ENCODE peak calls at places on chromosomes 4 and X, in four cellular contexts. C is cardiac fibroblast; M is mammary epithelial cell; I is CD8-positive, alpha-beta memory T cell. Q is an unnamed sample.

GRCh38 chr4:89438102-89438831 is 130.7 kb upstream of the GPRIN3 start:
- DNase-seq in I (peak), M (peak), C (peak), Q (no peak)

GRCh38 chr4:147366164-147366563 is 114.7 kb upstream of the EDNRA start:
- DNase-seq in I (no peak), C (peak), M (no peak), Q (no peak)

GRCh38 chr4:55426518-55426917 is 30.8 kb downstream of the TMEM165 start:
- DNase-seq in C (peak), M (no peak), I (no peak), Q (no peak)

GRCh38 chrX:154516655-154517100 is 646 bp upstream of the FAM3A start:
- DNase-seq in I (no peak), C (peak), M (no peak), Q (peak)

GRCh38 chr4:11228575-11228974 is 200.1 kb downstream of the HS3ST1 start:
- DNase-seq in M (peak), I (no peak), C (peak), Q (no peak)

GRCh38 chrX:9745417-9746115 is 20.1 kb downstream of the GPR143 start:
- DNase-seq in C (peak), M (no peak), I (no peak), Q (no peak)

GRCh38 chr4:64584981-64585557 is 175.8 kb upstream of the TECRL start:
- DNase-seq in M (peak), I (no peak), C (peak), Q (no peak)

GRCh38 chr4:154612472-154613414 is at the start of gene FGG:
- DNase-seq in M (no peak), C (no peak), I (no peak), Q (no peak)

GRCh38 chr4:73161527-73162185 is 92.1 kb upstream of the COX18 start:
- DNase-seq in M (no peak), C (peak), I (no peak), Q (no peak)

GRCh38 chrX:138128025-138128671 is 562.2 kb downstream of the ZIC3 start:
- DNase-seq in M (peak), I (no peak), C (peak), Q (no peak)

GRCh38 chr4:21780158-21780557 is 168.4 kb downstream of the KCNIP4 start:
- DNase-seq in C (peak), I (no peak), M (peak), Q (no peak)

GRCh38 chr4:186204611-186205144 is 13.3 kb downstream of the CYP4V2 start:
- DNase-seq in C (no peak), M (no peak), I (no peak), Q (no peak)

GRCh38 chr4:186204103-186204559 is 12.8 kb downstream of the CYP4V2 start:
- DNase-seq in I (no peak), C (no peak), M (no peak), Q (no peak)

GRCh38 chr4:186202490-186203140 is 11.2 kb downstream of the CYP4V2 start:
- DNase-seq in M (no peak), I (no peak), C (no peak), Q (no peak)

GRCh38 chr4:186201535-186202230 is 10.3 kb downstream of the CYP4V2 start:
- DNase-seq in M (peak), C (peak), I (peak), Q (no peak)

DNA sequence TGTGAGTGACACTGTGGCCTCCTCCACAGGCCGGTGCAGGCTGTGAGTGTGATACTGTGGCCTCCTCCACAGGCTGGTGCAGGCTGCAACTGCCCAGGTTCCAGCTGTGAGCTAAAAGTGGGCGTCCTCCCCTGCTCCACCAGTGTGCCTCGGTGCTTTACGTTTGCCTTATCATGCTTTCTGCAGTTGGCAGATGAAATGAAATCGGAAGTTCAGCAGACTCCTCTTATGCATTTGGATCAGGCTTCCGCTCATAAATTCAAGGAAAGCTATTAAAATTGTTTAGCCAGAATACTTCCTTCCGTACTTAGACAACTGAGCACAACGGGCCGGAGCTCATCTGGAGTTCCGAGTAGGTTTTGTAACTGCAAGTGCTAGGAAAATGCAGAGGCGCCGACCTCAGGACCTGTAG is 12.0 kb downstream of the CYP4V2 start:
- DNase-seq in M (no peak), I (no peak), C (no peak), Q (no peak)
- H3K4me3 ChIP-seq in M (no peak), I (no peak), C (no peak), Q (no peak)

GRCh38 chr4:163164591-163164990 is 2.1 kb downstream of the NAF1 start:
- DNase-seq in C (no peak), M (peak), I (no peak), Q (no peak)
- H3K4me3 ChIP-seq in C (no peak), M (peak), I (no peak), Q (peak)

GRCh38 chrX:49071877-49072711 is 1.7 kb downstream of the PRAF2 start:
- DNase-seq in C (peak), M (no peak), I (no peak), Q (peak)
- H3K4me3 ChIP-seq in C (peak), M (peak), I (no peak), Q (peak)

GRCh38 chr4:112145326-112145819 is at the start of gene FAM241A:
- DNase-seq in I (peak), C (peak), M (peak), Q (peak)

GRCh38 chr4:112145820-112146813 is 863 bp downstream of the FAM241A start:
- DNase-seq in C (peak), I (peak), M (peak), Q (no peak)

GRCh38 chr4:112147697-112148096 is 2.4 kb downstream of the FAM241A start:
- DNase-seq in C (peak), M (no peak), I (no peak), Q (no peak)

GRCh38 chr4:112142152-112142551 is 3.1 kb upstream of the FAM241A start:
- DNase-seq in I (no peak), M (no peak), C (no peak), Q (no peak)

GRCh38 chr4:112144546-112145325 is 518 bp upstream of the FAM241A start:
- DNase-seq in M (no peak), C (no peak), I (peak), Q (no peak)
- H3K4me3 ChIP-seq in M (peak), C (peak), I (no peak), Q (peak)

GRCh38 chr4:70619778-70620177 is 8.8 kb upstream of the ENAM start:
- DNase-seq in I (no peak), M (no peak), C (no peak), Q (no peak)

GRCh38 chr4:70613182-70613892 is 15.2 kb upstream of the ENAM start:
- DNase-seq in I (no peak), C (no peak), M (no peak), Q (no peak)

GRCh38 chr4:70619288-70619687 is 9.3 kb upstream of the ENAM start:
- DNase-seq in C (no peak), M (no peak), I (no peak), Q (no peak)

GRCh38 chr4:70608324-70608723 is 16.3 kb downstream of the AMBN start:
- DNase-seq in I (no peak), M (no peak), C (no peak), Q (no peak)

GRCh38 chr4:70613893-70614572 is 14.5 kb upstream of the ENAM start:
- DNase-seq in I (no peak), C (peak), M (no peak), Q (no peak)
- H3K4me3 ChIP-seq in I (no peak), C (peak), M (no peak), Q (peak)

GRCh38 chr4:121952290-121952689 is 430 bp upstream of the TRPC3 start:
- DNase-seq in C (no peak), I (no peak), M (no peak), Q (no peak)

GRCh38 chr4:121950212-121950679 is 1.6 kb downstream of the TRPC3 start:
- DNase-seq in I (peak), M (peak), C (peak), Q (peak)

GRCh38 chr4:121951570-121952110 is at the start of gene TRPC3:
- DNase-seq in I (peak), C (peak), M (peak), Q (peak)

GRCh38 chr4:121953860-121954259 is 2.0 kb upstream of the TRPC3 start:
- DNase-seq in I (no peak), M (no peak), C (no peak), Q (no peak)

DNA sequence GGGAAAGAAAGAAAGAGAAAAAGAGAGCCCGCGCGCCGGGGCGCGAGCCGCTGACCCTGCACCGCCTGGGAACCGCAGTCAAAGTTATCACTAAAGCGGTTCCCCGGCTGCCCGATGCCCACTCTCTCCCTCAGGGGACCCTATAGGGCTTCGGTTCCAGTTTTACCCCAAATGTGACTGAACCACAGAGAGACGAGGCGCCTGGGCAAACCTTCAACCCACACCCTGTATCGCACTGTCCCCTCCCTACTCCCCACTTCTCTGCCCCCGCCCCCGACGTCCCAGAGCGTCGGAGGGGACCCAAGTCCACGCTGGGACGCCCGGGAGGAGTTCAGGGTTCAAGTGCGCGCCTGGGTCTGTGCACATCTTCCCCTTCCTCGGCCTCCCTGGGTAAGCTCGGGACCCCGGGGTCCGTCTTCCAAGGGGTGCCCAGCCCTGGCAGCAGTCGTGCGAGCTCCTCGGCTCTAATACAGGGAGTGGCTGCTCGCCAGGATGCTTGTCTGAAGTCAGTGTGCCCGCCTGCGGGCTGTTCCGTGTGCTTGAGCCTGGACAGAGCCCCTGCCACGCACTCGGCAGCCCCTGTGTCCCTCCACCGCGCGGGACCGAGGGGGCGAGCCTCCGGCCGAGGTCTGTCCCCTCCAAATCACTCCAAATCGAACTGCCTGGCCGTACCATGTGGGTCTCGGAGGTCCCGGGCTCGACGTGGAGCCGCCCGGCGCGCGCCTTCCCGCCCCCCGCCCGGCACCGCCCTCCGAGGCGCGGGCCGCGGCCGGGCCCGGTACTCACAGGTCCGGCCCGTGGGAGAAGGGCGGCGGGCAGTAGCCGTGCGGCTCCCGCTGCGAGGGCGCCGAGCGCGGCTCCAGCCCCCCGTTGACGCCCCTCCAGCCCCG is 935 bp downstream of the TRPC3 start:
- DNase-seq in C (peak), M (no peak), I (peak), Q (no peak)
- H3K4me3 ChIP-seq in C (peak), M (peak), I (peak), Q (peak)

DNA sequence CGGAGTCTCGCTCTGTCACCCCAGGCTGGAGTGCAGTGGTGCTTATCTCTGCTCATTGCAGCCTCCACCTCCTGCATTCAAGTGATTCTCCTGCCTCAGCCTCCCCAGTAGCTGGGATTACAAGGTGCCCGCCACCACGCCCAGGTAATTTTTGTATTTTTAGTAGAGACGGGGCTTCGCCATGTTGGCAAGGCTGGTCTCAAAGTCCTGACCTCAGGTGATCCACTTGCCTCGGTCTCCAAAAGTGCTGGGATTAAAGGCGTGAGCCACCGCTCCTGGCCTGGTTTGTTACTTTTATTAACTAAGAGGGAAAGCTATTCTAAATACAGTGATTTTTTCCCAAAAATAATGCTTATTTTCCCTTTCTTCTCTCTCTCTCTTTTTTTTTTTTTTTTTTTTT is 866 bp upstream of the CENPE start:
- DNase-seq in M (no peak), C (no peak), I (no peak), Q (no peak)
- H3K4me3 ChIP-seq in M (no peak), C (peak), I (peak), Q (peak)

GRCh38 chr4:1192493-1193205 is 20.3 kb upstream of the SPON2 start:
- DNase-seq in I (peak), M (no peak), C (no peak), Q (peak)

GRCh38 chr4:1194028-1194900 is 21.9 kb upstream of the SPON2 start:
- DNase-seq in I (no peak), C (peak), M (no peak), Q (no peak)

GRCh38 chr4:1191621-1192020 is 19.2 kb upstream of the SPON2 start:
- DNase-seq in I (no peak), C (no peak), M (no peak), Q (peak)

GRCh38 chr4:1193206-1194027 is 21.0 kb upstream of the SPON2 start:
- DNase-seq in I (no peak), C (no peak), M (no peak), Q (no peak)

DNA sequence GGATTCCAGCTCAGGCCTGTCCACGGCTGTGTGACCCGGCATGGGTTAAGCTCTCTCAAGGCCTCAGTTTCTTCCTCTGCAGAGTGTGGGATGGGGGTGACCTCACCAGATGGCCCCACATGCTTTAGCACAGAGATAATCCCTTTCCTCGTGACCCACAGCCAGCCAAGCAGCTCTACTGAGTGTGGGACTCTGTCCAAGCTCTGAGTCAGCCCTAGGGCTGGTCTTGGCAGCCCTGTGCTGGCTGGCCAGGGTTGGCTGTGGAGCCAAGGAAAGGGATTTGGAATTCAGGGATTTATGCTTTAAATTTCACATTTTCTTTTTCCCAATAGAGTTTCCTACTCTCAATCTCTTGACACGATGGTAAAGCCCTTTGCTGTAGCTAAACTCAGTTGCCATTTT is 19.7 kb upstream of the SPON2 start:
- DNase-seq in M (peak), I (no peak), C (peak), Q (peak)
- H3K4me3 ChIP-seq in M (no peak), I (no peak), C (no peak), Q (peak)

GRCh38 chr4:42150653-42151567 is 1.5 kb downstream of the BEND4 start:
- DNase-seq in I (no peak), M (peak), C (no peak), Q (no peak)
- H3K4me3 ChIP-seq in I (no peak), M (peak), C (no peak), Q (peak)

Q was measured in suprapubic skin.